ENCODE peak calls at places on chromosome 11, in nine cellular contexts. One of them, this sample, is unnamed.

GRCh38 chr11:108929241-108929640 is 264.4 kb downstream of the DDX10 start:
- DNase-seq in kidney: no peak
- DNase-seq in aorta: no peak
- DNase-seq in tibial nerve: no peak
- DNase-seq in substantia nigra: no peak
- DNase-seq in SK-N-SH: no peak
- DNase-seq in psoas muscle: no peak
- DNase-seq in endodermal cell: no peak
- DNase-seq in right atrium auricular region: no peak
- DNase-seq in this sample: no peak

GRCh38 chr11:96341237-96342130 is 1.5 kb downstream of the MAML2 start:
- DNase-seq in kidney: peak
- DNase-seq in aorta: peak
- DNase-seq in tibial nerve: peak
- DNase-seq in substantia nigra: peak
- DNase-seq in SK-N-SH: peak
- DNase-seq in psoas muscle: peak
- DNase-seq in endodermal cell: peak
- DNase-seq in right atrium auricular region: peak
- DNase-seq in this sample: peak

GRCh38 chr11:47331454-47332302 is 20.8 kb downstream of the MYBPC3 start:
- DNase-seq in kidney: no peak
- DNase-seq in aorta: peak
- DNase-seq in tibial nerve: no peak
- DNase-seq in substantia nigra: no peak
- DNase-seq in SK-N-SH: peak
- DNase-seq in psoas muscle: no peak
- DNase-seq in endodermal cell: no peak
- DNase-seq in right atrium auricular region: no peak
- DNase-seq in this sample: no peak

GRCh38 chr11:69144316-69144715 is 11.4 kb upstream of the SMIM38 start:
- DNase-seq in kidney: no peak
- DNase-seq in aorta: no peak
- DNase-seq in tibial nerve: no peak
- DNase-seq in substantia nigra: no peak
- DNase-seq in SK-N-SH: no peak
- DNase-seq in psoas muscle: no peak
- DNase-seq in endodermal cell: no peak
- DNase-seq in right atrium auricular region: no peak
- DNase-seq in this sample: no peak

GRCh38 chr11:10409207-10409661 is 45.8 kb upstream of the AMPD3 start:
- DNase-seq in kidney: no peak
- DNase-seq in aorta: no peak
- DNase-seq in tibial nerve: no peak
- DNase-seq in substantia nigra: no peak
- DNase-seq in SK-N-SH: no peak
- DNase-seq in psoas muscle: peak
- DNase-seq in endodermal cell: no peak
- DNase-seq in right atrium auricular region: peak
- DNase-seq in this sample: no peak

GRCh38 chr11:115409691-115410220 is 94.5 kb downstream of the CADM1 start:
- DNase-seq in kidney: no peak
- DNase-seq in aorta: no peak
- DNase-seq in tibial nerve: no peak
- DNase-seq in substantia nigra: no peak
- DNase-seq in SK-N-SH: peak
- DNase-seq in psoas muscle: no peak
- DNase-seq in endodermal cell: no peak
- DNase-seq in right atrium auricular region: no peak
- DNase-seq in this sample: peak

GRCh38 chr11:9600651-9601040 is 27.2 kb downstream of the WEE1 start:
- DNase-seq in kidney: no peak
- DNase-seq in aorta: no peak
- DNase-seq in tibial nerve: no peak
- DNase-seq in substantia nigra: no peak
- DNase-seq in SK-N-SH: no peak
- DNase-seq in psoas muscle: no peak
- DNase-seq in endodermal cell: peak
- DNase-seq in right atrium auricular region: no peak
- DNase-seq in this sample: no peak

GRCh38 chr11:127649071-127649470 is 648.5 kb upstream of the KIRREL3 start:
- DNase-seq in kidney: no peak
- DNase-seq in aorta: no peak
- DNase-seq in tibial nerve: no peak
- DNase-seq in substantia nigra: no peak
- DNase-seq in SK-N-SH: no peak
- DNase-seq in psoas muscle: no peak
- DNase-seq in endodermal cell: no peak
- DNase-seq in right atrium auricular region: no peak
- DNase-seq in this sample: no peak

GRCh38 chr11:128872094-128872493 is 5.0 kb upstream of the KCNJ1 start:
- DNase-seq in kidney: no peak
- DNase-seq in aorta: no peak
- DNase-seq in tibial nerve: no peak
- DNase-seq in substantia nigra: no peak
- DNase-seq in SK-N-SH: no peak
- DNase-seq in psoas muscle: no peak
- DNase-seq in endodermal cell: no peak
- DNase-seq in right atrium auricular region: no peak
- DNase-seq in this sample: no peak

GRCh38 chr11:122852071-122852831 is 14.0 kb downstream of the CRTAM start:
- DNase-seq in kidney: no peak
- DNase-seq in aorta: no peak
- DNase-seq in tibial nerve: no peak
- DNase-seq in substantia nigra: no peak
- DNase-seq in SK-N-SH: no peak
- DNase-seq in psoas muscle: no peak
- DNase-seq in endodermal cell: no peak
- DNase-seq in right atrium auricular region: no peak
- DNase-seq in this sample: no peak

GRCh38 chr11:18772211-18772610 is 19.4 kb downstream of the PTPN5 start:
- DNase-seq in kidney: peak
- DNase-seq in aorta: no peak
- DNase-seq in tibial nerve: no peak
- DNase-seq in substantia nigra: no peak
- DNase-seq in SK-N-SH: no peak
- DNase-seq in psoas muscle: no peak
- DNase-seq in endodermal cell: no peak
- DNase-seq in right atrium auricular region: no peak
- DNase-seq in this sample: no peak

GRCh38 chr11:105699203-105699602 is 89.3 kb downstream of the GRIA4 start:
- DNase-seq in kidney: no peak
- DNase-seq in aorta: no peak
- DNase-seq in tibial nerve: no peak
- DNase-seq in substantia nigra: no peak
- DNase-seq in SK-N-SH: no peak
- DNase-seq in psoas muscle: no peak
- DNase-seq in endodermal cell: no peak
- DNase-seq in right atrium auricular region: no peak
- DNase-seq in this sample: no peak

GRCh38 chr11:2202900-2203439 is 31.4 kb upstream of the TH start:
- DNase-seq in kidney: peak
- DNase-seq in aorta: no peak
- DNase-seq in tibial nerve: no peak
- DNase-seq in substantia nigra: no peak
- DNase-seq in SK-N-SH: peak
- DNase-seq in psoas muscle: peak
- DNase-seq in endodermal cell: no peak
- DNase-seq in right atrium auricular region: no peak
- DNase-seq in this sample: no peak

GRCh38 chr11:32343325-32344008 is 91.9 kb downstream of the WT1 start:
- DNase-seq in kidney: no peak
- DNase-seq in aorta: no peak
- DNase-seq in tibial nerve: no peak
- DNase-seq in substantia nigra: no peak
- DNase-seq in SK-N-SH: no peak
- DNase-seq in psoas muscle: no peak
- DNase-seq in endodermal cell: no peak
- DNase-seq in right atrium auricular region: no peak
- DNase-seq in this sample: no peak

GRCh38 chr11:110710520-110711381 is 1.5 kb downstream of the ARHGAP20 start:
- DNase-seq in kidney: peak
- DNase-seq in aorta: peak
- DNase-seq in tibial nerve: peak
- DNase-seq in substantia nigra: no peak
- DNase-seq in SK-N-SH: peak
- DNase-seq in psoas muscle: peak
- DNase-seq in endodermal cell: peak
- DNase-seq in right atrium auricular region: no peak
- DNase-seq in this sample: no peak

DNA sequence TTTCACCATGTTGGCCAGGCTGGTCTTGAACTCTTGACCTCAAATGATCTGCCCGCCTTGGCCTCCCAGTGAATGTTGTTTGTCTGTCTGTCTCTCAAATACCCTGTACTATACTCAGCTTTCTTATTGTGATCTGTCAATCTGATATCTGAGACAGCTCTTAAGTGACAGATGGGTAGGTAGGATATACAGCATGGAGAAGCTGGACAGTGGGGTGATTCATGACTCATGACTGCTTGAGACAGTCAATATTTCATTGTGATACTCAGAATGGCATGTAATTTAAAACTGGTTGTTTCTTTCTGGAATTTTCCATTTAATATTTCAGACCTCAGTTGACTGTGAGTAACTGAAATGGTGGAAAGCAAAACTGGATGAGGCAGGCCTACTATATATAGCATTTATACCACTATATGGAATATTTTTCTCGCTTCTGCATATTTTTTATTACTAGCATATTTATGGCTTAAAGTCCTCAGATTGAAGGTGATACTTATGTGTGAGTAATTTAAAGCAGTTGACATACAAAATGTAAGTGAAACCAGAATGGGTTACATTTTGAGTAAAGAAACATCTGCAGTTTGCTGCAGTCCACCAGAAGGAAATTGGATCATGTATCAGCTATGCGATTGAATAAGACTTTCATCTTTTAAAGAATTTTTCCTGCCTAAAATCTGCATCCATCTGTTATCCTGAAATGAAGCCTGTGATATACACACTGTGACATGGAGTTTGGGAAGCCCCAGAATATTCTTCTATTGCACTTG is 22.3 kb downstream of the ARHGAP42 start:
- DNase-seq in kidney: no peak
- DNase-seq in aorta: no peak
- DNase-seq in tibial nerve: no peak
- DNase-seq in substantia nigra: no peak
- DNase-seq in SK-N-SH: no peak
- DNase-seq in psoas muscle: no peak
- DNase-seq in endodermal cell: no peak
- DNase-seq in right atrium auricular region: no peak
- DNase-seq in this sample: no peak
- H3K27ac ChIP-seq in kidney: no peak
- H3K27ac ChIP-seq in aorta: no peak
- H3K27ac ChIP-seq in tibial nerve: no peak
- H3K27ac ChIP-seq in substantia nigra: no peak
- H3K27ac ChIP-seq in SK-N-SH: no peak
- H3K27ac ChIP-seq in psoas muscle: peak
- H3K27ac ChIP-seq in endodermal cell: no peak
- H3K27ac ChIP-seq in right atrium auricular region: no peak
- H3K27ac ChIP-seq in this sample: no peak

GRCh38 chr11:74749127-74749964 is 697 bp downstream of the RNF169 start:
- DNase-seq in kidney: peak
- DNase-seq in aorta: peak
- DNase-seq in tibial nerve: no peak
- DNase-seq in substantia nigra: peak
- DNase-seq in SK-N-SH: peak
- DNase-seq in psoas muscle: peak
- DNase-seq in endodermal cell: peak
- DNase-seq in right atrium auricular region: no peak
- DNase-seq in this sample: peak

GRCh38 chr11:74756571-74756970 is 7.9 kb downstream of the RNF169 start:
- DNase-seq in kidney: no peak
- DNase-seq in aorta: no peak
- DNase-seq in tibial nerve: no peak
- DNase-seq in substantia nigra: no peak
- DNase-seq in SK-N-SH: no peak
- DNase-seq in psoas muscle: no peak
- DNase-seq in endodermal cell: no peak
- DNase-seq in right atrium auricular region: no peak
- DNase-seq in this sample: no peak

GRCh38 chr11:74755395-74755995 is 6.8 kb downstream of the RNF169 start:
- DNase-seq in kidney: no peak
- DNase-seq in aorta: no peak
- DNase-seq in tibial nerve: no peak
- DNase-seq in substantia nigra: no peak
- DNase-seq in SK-N-SH: no peak
- DNase-seq in psoas muscle: no peak
- DNase-seq in endodermal cell: peak
- DNase-seq in right atrium auricular region: no peak
- DNase-seq in this sample: no peak

GRCh38 chr11:74749965-74750296 is 1.3 kb downstream of the RNF169 start:
- DNase-seq in kidney: no peak
- DNase-seq in aorta: no peak
- DNase-seq in tibial nerve: no peak
- DNase-seq in substantia nigra: no peak
- DNase-seq in SK-N-SH: no peak
- DNase-seq in psoas muscle: no peak
- DNase-seq in endodermal cell: no peak
- DNase-seq in right atrium auricular region: no peak
- DNase-seq in this sample: no peak

GRCh38 chr11:74754507-74755255 is 6.0 kb downstream of the RNF169 start:
- DNase-seq in kidney: no peak
- DNase-seq in aorta: no peak
- DNase-seq in tibial nerve: no peak
- DNase-seq in substantia nigra: no peak
- DNase-seq in SK-N-SH: no peak
- DNase-seq in psoas muscle: no peak
- DNase-seq in endodermal cell: no peak
- DNase-seq in right atrium auricular region: no peak
- DNase-seq in this sample: no peak
- H3K27ac ChIP-seq in kidney: no peak
- H3K27ac ChIP-seq in aorta: no peak
- H3K27ac ChIP-seq in tibial nerve: no peak
- H3K27ac ChIP-seq in substantia nigra: no peak
- H3K27ac ChIP-seq in SK-N-SH: peak
- H3K27ac ChIP-seq in psoas muscle: peak
- H3K27ac ChIP-seq in endodermal cell: no peak
- H3K27ac ChIP-seq in right atrium auricular region: no peak
- H3K27ac ChIP-seq in this sample: no peak

GRCh38 chr11:76806131-76806530 is 23.0 kb downstream of the TSKU start:
- DNase-seq in kidney: no peak
- DNase-seq in aorta: no peak
- DNase-seq in tibial nerve: no peak
- DNase-seq in substantia nigra: no peak
- DNase-seq in SK-N-SH: no peak
- DNase-seq in psoas muscle: no peak
- DNase-seq in endodermal cell: peak
- DNase-seq in right atrium auricular region: peak
- DNase-seq in this sample: no peak
- H3K27ac ChIP-seq in kidney: no peak
- H3K27ac ChIP-seq in aorta: no peak
- H3K27ac ChIP-seq in tibial nerve: no peak
- H3K27ac ChIP-seq in substantia nigra: no peak
- H3K27ac ChIP-seq in SK-N-SH: no peak
- H3K27ac ChIP-seq in psoas muscle: no peak
- H3K27ac ChIP-seq in endodermal cell: no peak
- H3K27ac ChIP-seq in right atrium auricular region: no peak
- H3K27ac ChIP-seq in this sample: no peak

DNA sequence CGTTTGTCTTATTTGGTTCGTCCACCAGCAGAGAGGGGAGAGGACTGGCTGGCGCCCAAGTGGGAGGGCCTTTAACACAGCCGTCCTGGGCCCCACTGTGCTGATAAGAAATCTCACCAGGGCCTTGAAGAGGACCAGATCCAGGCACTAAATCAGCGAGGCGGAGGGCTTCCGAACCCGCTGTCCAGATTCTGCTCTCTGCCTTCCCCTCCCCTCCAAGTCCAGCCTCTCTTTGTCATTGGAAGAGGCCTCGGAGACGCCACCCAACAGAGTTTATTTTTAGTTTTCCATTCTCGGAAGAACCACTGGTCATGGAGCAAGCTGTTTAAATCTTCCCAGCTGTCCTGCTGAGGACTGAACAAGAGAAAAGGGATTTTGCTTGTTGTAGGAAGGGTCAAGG is 9.3 kb upstream of the FXYD6 start:
- DNase-seq in kidney: peak
- DNase-seq in aorta: no peak
- DNase-seq in tibial nerve: no peak
- DNase-seq in substantia nigra: no peak
- DNase-seq in SK-N-SH: no peak
- DNase-seq in psoas muscle: peak
- DNase-seq in endodermal cell: peak
- DNase-seq in right atrium auricular region: peak
- DNase-seq in this sample: peak
- H3K27ac ChIP-seq in kidney: peak
- H3K27ac ChIP-seq in aorta: no peak
- H3K27ac ChIP-seq in tibial nerve: no peak
- H3K27ac ChIP-seq in substantia nigra: no peak
- H3K27ac ChIP-seq in SK-N-SH: no peak
- H3K27ac ChIP-seq in psoas muscle: peak
- H3K27ac ChIP-seq in endodermal cell: no peak
- H3K27ac ChIP-seq in right atrium auricular region: peak
- H3K27ac ChIP-seq in this sample: peak